ENCODE peak calls at places on chromosomes 13 and 19, in seven cellular contexts. B, Q, C, O, X, M and S are unnamed samples. For H3K4me1, the result is how much of the 10 kb centered on the place peaks cover.

GRCh38 chr13:114119196-114119595 is 13.2 kb downstream of the RASA3 start:
- DNase-seq in Q (peak), X (no peak), O (peak), C (no peak), M (no peak), B (no peak), S (no peak)

GRCh38 chr13:114268344-114269280 is 12.8 kb upstream of the UPF3A start:
- DNase-seq in O (no peak), M (no peak), B (no peak), C (no peak), Q (no peak), X (no peak), S (no peak)

GRCh38 chr13:29909975-29910674 is 59.7 kb upstream of the UBL3 start:
- DNase-seq in O (no peak), C (no peak), Q (no peak), M (no peak), B (peak), X (no peak), S (no peak)

GRCh38 chr13:77305276-77305675 is 21.6 kb downstream of the MYCBP2 start:
- DNase-seq in O (no peak), Q (no peak), B (no peak), C (no peak), X (no peak), M (no peak), S (no peak)

GRCh38 chr19:17883627-17884413 is 12.1 kb downstream of the SLC5A5 start:
- DNase-seq in C (no peak), X (no peak), Q (no peak), O (no peak), M (peak), B (peak), S (no peak)

GRCh38 chr13:45941261-45941660 is 89.7 kb upstream of the SIAH3 start:
- DNase-seq in M (no peak), X (no peak), O (no peak), B (no peak), C (no peak), Q (no peak), S (no peak)

GRCh38 chr19:44111910-44112463 is 1.2 kb upstream of the ZNF225 start:
- DNase-seq in Q (no peak), C (no peak), O (no peak), B (no peak), X (no peak), M (no peak), S (peak)

GRCh38 chr19:996051-996838 is 4.0 kb upstream of the GRIN3B start:
- DNase-seq in C (no peak), B (no peak), M (peak), Q (no peak), O (no peak), X (no peak), S (no peak)

GRCh38 chr19:31313291-31314030 is 35.8 kb downstream of the TSHZ3 start:
- DNase-seq in M (no peak), Q (no peak), B (no peak), O (no peak), C (no peak), X (no peak), S (no peak)

GRCh38 chr13:113176822-113177221 is 18.4 kb downstream of the PROZ start:
- DNase-seq in C (no peak), X (no peak), O (no peak), M (no peak), B (no peak), Q (no peak), S (no peak)

GRCh38 chr19:18488838-18489626 is 32.8 kb downstream of the ELL start:
- DNase-seq in O (no peak), X (no peak), C (no peak), Q (no peak), B (no peak), M (peak), S (no peak)

GRCh38 chr19:49684251-49684982 is 5.0 kb upstream of the ADM5 start:
- DNase-seq in Q (no peak), M (peak), C (no peak), X (no peak), B (no peak), O (no peak), S (no peak)

GRCh38 chr13:34412817-34413365 is 529.2 kb upstream of the NBEA start:
- DNase-seq in M (no peak), C (no peak), B (peak), O (no peak), X (no peak), Q (no peak), S (no peak)

DNA sequence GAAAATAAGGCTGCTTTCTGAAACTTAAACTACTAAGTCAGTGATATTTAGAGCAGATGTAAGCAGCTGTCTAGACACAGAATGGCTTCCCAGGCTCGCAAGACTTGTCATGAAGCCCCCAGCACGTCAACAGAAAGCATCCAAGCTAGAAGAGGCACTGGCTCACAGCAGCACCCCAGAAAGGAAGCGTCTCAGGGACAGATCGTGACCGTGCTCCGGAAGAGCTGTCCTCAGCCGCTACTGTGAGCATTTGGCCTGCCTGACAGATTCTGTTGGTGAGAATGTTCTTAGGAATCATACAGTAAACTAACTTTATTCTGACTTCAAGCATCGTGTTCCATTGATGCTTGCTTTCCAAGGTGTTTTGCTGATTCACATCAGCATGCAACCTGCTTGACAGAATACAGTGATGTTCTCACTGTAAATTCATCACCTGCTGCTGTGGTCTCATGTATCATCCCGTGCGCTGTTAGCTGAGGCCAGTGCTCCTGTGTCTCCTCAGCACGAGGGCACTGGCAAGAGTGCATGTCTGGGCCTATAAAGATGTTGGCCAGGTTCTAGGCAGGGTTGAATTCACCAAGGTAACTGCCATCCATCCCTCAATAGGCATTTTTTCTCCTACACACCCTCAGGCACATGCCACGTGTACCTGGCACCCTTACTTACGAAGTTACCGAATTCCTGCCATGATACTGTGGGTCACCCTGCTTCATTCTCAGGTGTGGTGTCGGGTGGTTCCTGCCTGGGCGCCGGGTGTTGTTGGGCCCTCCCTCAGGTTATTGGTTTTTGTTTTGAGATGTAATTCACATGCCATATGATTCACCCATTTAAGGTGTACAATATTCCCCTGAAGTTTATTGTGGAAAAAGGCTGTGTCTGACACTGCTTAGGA is 15.9 kb downstream of the SPINT2 start:
- DNase-seq in C (no peak), M (no peak), O (no peak), Q (no peak), X (no peak), B (no peak), S (no peak)
- H3K4me1 ChIP-seq in C (under half), M (under half), O (half or more), Q (under half), X (under half), B (under half), S (under half)

DNA sequence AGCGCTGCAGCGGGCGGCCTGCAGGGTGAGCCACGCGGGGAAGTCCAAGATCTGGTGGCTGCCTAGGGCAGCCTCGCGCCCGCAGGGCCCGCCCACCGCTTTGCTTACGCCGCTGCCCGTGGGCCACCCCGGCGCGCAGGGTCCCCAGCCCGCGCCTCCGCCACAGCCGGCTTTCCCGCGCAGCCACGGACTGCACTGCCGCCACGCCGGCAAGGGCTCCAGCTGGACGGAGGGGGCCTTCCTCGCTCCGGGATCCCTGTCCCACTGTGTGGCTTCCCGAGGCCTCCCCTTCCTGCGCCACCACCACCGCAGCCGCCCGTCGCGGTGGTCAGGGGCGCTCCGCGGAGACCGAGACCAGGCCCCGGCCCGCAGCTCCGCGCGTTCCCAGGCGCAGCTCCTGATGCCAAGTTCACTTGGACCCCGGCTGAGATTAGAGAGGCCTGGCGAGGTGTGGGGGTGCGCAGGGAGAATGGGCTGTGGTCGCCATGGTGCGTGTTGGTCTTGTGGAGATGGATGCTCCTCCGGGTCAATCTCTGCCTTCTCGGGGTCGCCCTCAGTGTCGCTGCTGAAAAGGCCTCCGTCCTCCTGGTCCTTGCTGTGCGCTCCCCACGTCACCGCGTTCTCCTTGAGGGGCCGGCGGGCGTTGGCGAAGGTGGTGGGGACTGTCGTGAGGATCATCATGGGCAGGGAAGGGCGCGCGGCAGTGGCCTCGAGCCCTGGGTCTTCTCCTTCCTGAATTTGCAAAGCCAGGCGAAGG is 17.9 kb upstream of the RNF17 start:
- DNase-seq in Q (no peak), M (no peak), B (no peak), O (no peak), X (no peak), C (no peak), S (no peak)
- TF ChIP-seq CTCF in Q (no peak), M (no peak), B (no peak), O (no peak), X (no peak), C (no peak), S (no peak)

GRCh38 chr13:20197361-20197834 is 4.7 kb upstream of the GJB2 start:
- DNase-seq in M (peak), Q (no peak), B (peak), C (no peak), O (no peak), X (no peak), S (no peak)
- H3K27ac ChIP-seq in M (no peak), Q (no peak), B (no peak), C (no peak), O (no peak), X (no peak), S (no peak)

DNA sequence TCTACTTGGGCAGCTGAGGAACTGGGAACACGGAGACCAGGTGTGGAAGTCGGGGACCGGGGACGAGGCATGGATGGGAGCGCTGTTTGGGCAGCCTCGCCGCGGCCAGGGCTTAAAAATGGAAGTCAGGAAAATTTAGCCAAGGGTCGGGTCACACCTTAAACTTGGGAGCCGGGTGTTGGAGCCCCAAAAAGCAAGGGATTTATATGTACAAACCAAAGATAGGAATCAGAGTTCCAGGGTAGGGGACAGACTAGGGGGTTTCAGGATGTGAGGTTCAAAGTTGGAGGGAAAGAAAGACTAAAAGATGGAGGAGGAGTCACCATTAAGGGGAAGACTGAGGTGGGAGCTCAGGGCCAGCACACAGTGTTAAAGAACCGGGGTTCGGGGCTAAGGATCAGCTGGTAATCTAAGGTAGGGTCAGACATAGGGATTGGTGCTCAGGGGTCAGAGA is 530 bp downstream of the FOXA3 start:
- DNase-seq in X (no peak), B (no peak), M (no peak), C (peak), O (no peak), Q (no peak), S (no peak)
- H3K4me1 ChIP-seq in X (under half), B (under half), M (under half), C (under half), O (under half), Q (under half), S (under half)

GRCh38 chr19:12736854-12737665 is at the start of gene GET3:
- DNase-seq in X (peak), B (peak), O (peak), C (peak), M (peak), Q (peak), S (peak)

GRCh38 chr19:12733907-12734214 is 623 bp downstream of the TRIR start:
- DNase-seq in C (no peak), Q (no peak), O (no peak), X (no peak), M (no peak), B (no peak), S (no peak)

GRCh38 chr19:12731337-12731736 is 3.1 kb downstream of the TRIR start:
- DNase-seq in X (no peak), C (no peak), O (no peak), M (no peak), Q (no peak), B (no peak), S (no peak)

GRCh38 chr19:12730054-12730453 is 4.4 kb downstream of the TRIR start:
- DNase-seq in X (no peak), B (no peak), M (no peak), Q (no peak), O (no peak), C (no peak), S (no peak)

GRCh38 chr19:12733369-12733896 is 1.1 kb downstream of the TRIR start:
- DNase-seq in Q (no peak), O (no peak), C (no peak), X (no peak), B (no peak), M (no peak), S (no peak)
- TF ChIP-seq CTCF in Q (no peak), O (no peak), C (no peak), X (no peak), B (peak), M (peak), S (peak)

GRCh38 chr19:15180451-15181390 is 20.1 kb downstream of the NOTCH3 start:
- DNase-seq in Q (peak), X (no peak), O (peak), B (no peak), M (peak), C (no peak), S (no peak)
- H3K27ac ChIP-seq in Q (no peak), X (no peak), O (no peak), B (no peak), M (peak), C (no peak), S (no peak)

GRCh38 chr13:27128825-27129627 is 42.6 kb downstream of the USP12 start:
- DNase-seq in O (no peak), C (no peak), B (no peak), M (no peak), Q (no peak), X (no peak), S (no peak)
- H3K4me1 ChIP-seq in O (half or more), C (under half), B (under half), M (under half), Q (under half), X (under half), S (under half)

GRCh38 chr19:38795549-38795948 is 6.5 kb downstream of the LGALS7B start:
- DNase-seq in C (no peak), B (no peak), X (no peak), O (no peak), Q (no peak), M (no peak), S (no peak)

GRCh38 chr19:38793186-38793585 is 4.2 kb downstream of the LGALS7B start:
- DNase-seq in M (no peak), B (peak), O (no peak), Q (no peak), C (no peak), X (no peak), S (peak)

GRCh38 chr19:38796154-38796553 is 7.2 kb downstream of the LGALS7B start:
- DNase-seq in C (no peak), X (no peak), O (no peak), M (no peak), Q (no peak), B (no peak), S (no peak)

GRCh38 chr19:38793671-38794070 is 4.7 kb downstream of the LGALS7B start:
- DNase-seq in M (no peak), X (no peak), B (no peak), O (no peak), C (no peak), Q (no peak), S (no peak)

GRCh38 chr19:38792250-38793111 is 3.5 kb downstream of the LGALS7B start:
- DNase-seq in B (no peak), O (peak), X (no peak), C (peak), M (no peak), Q (no peak), S (no peak)
- TF ChIP-seq CTCF in B (no peak), O (peak), X (peak), C (peak), M (no peak), Q (peak), S (peak)

GRCh38 chr19:35006999-35007365 is 6.9 kb downstream of the GRAMD1A start:
- DNase-seq in O (no peak), C (no peak), Q (no peak), M (no peak), B (no peak), X (no peak), S (no peak)

GRCh38 chr19:35011091-35011689 is 11.1 kb downstream of the GRAMD1A start:
- DNase-seq in Q (no peak), M (no peak), O (no peak), B (no peak), X (no peak), C (no peak), S (no peak)

GRCh38 chr19:35006342-35006998 is 6.3 kb downstream of the GRAMD1A start:
- DNase-seq in X (no peak), B (peak), O (peak), C (no peak), M (no peak), Q (no peak), S (no peak)

GRCh38 chr19:35009424-35010415 is 9.6 kb downstream of the GRAMD1A start:
- DNase-seq in C (no peak), B (no peak), O (no peak), Q (no peak), X (no peak), M (no peak), S (no peak)

GRCh38 chr19:35008891-35009341 is 8.8 kb downstream of the GRAMD1A start:
- DNase-seq in O (no peak), C (no peak), M (no peak), Q (peak), B (no peak), X (no peak), S (no peak)
- H3K27ac ChIP-seq in O (peak), C (peak), M (no peak), Q (peak), B (no peak), X (no peak), S (no peak)

GRCh38 chr13:99693351-99693750 is 192.1 kb downstream of the TM9SF2 start:
- DNase-seq in B (no peak), M (no peak), Q (no peak), C (no peak), X (no peak), O (no peak), S (no peak)
- H3K4me1 ChIP-seq in B (under half), M (under half), Q (under half), C (under half), X (under half), O (under half), S (under half)